ENCODE peak calls at places on chromosomes 1 and 21, in eight cellular contexts. One of them, this sample, is unnamed.
A peak's percentile ranks its signal among the peaks of the same experiment; 100 is the strongest.

GRCh38 chr1:17704176-17704575 is 51.0 kb upstream of the ACTL8 start:
- DNase-seq in prostate gland: no peak
- DNase-seq in epithelial cell of proximal tubule: no peak
- DNase-seq in glutamatergic neuron: no peak
- DNase-seq in progenitor cell of endocrine pancreas: no peak
- DNase-seq in colonic mucosa: no peak
- DNase-seq in AG10803: no peak
- DNase-seq in body of pancreas: no peak
- DNase-seq in this sample: no peak

GRCh38 chr1:218739426-218739825 is 394.3 kb downstream of the TGFB2 start:
- DNase-seq in body of pancreas: no peak
- DNase-seq in epithelial cell of proximal tubule: no peak
- DNase-seq in progenitor cell of endocrine pancreas: no peak
- DNase-seq in prostate gland: no peak
- DNase-seq in AG10803: peak; percentile 32
- DNase-seq in glutamatergic neuron: no peak
- DNase-seq in colonic mucosa: peak; percentile 38
- DNase-seq in this sample: no peak

GRCh38 chr1:36782085-36782484 is 252.2 kb downstream of the GRIK3 start:
- DNase-seq in progenitor cell of endocrine pancreas: no peak
- DNase-seq in AG10803: no peak
- DNase-seq in colonic mucosa: no peak
- DNase-seq in epithelial cell of proximal tubule: no peak
- DNase-seq in body of pancreas: no peak
- DNase-seq in glutamatergic neuron: no peak
- DNase-seq in prostate gland: no peak
- DNase-seq in this sample: no peak

GRCh38 chr1:26191739-26192138 is 1.3 kb downstream of the CATSPER4 start:
- DNase-seq in progenitor cell of endocrine pancreas: no peak
- DNase-seq in colonic mucosa: no peak
- DNase-seq in glutamatergic neuron: no peak
- DNase-seq in epithelial cell of proximal tubule: no peak
- DNase-seq in AG10803: no peak
- DNase-seq in body of pancreas: no peak
- DNase-seq in prostate gland: no peak
- DNase-seq in this sample: no peak

GRCh38 chr1:56501888-56502287 is 77.5 kb downstream of the PLPP3 start:
- DNase-seq in AG10803: no peak
- DNase-seq in epithelial cell of proximal tubule: no peak
- DNase-seq in prostate gland: no peak
- DNase-seq in glutamatergic neuron: no peak
- DNase-seq in body of pancreas: no peak
- DNase-seq in colonic mucosa: no peak
- DNase-seq in progenitor cell of endocrine pancreas: no peak
- DNase-seq in this sample: no peak

GRCh38 chr1:182905321-182905720 is 47.6 kb downstream of the SHCBP1L start:
- DNase-seq in body of pancreas: no peak
- DNase-seq in glutamatergic neuron: no peak
- DNase-seq in AG10803: no peak
- DNase-seq in epithelial cell of proximal tubule: no peak
- DNase-seq in prostate gland: no peak
- DNase-seq in colonic mucosa: no peak
- DNase-seq in progenitor cell of endocrine pancreas: no peak
- DNase-seq in this sample: no peak

GRCh38 chr1:169099561-169099960 is 6.9 kb upstream of the ATP1B1 start:
- DNase-seq in AG10803: no peak
- DNase-seq in epithelial cell of proximal tubule: no peak
- DNase-seq in prostate gland: no peak
- DNase-seq in glutamatergic neuron: no peak
- DNase-seq in colonic mucosa: peak; percentile 15
- DNase-seq in body of pancreas: no peak
- DNase-seq in progenitor cell of endocrine pancreas: no peak
- DNase-seq in this sample: no peak

GRCh38 chr1:46295306-46295705 is 8.1 kb downstream of the LRRC41 start:
- DNase-seq in epithelial cell of proximal tubule: no peak
- DNase-seq in prostate gland: no peak
- DNase-seq in progenitor cell of endocrine pancreas: no peak
- DNase-seq in glutamatergic neuron: no peak
- DNase-seq in body of pancreas: no peak
- DNase-seq in colonic mucosa: no peak
- DNase-seq in AG10803: no peak
- DNase-seq in this sample: no peak

GRCh38 chr1:109370712-109371270 is 26.9 kb downstream of the SORT1 start:
- DNase-seq in colonic mucosa: no peak
- DNase-seq in AG10803: peak; percentile 91
- DNase-seq in glutamatergic neuron: no peak
- DNase-seq in progenitor cell of endocrine pancreas: no peak
- DNase-seq in prostate gland: no peak
- DNase-seq in body of pancreas: no peak
- DNase-seq in epithelial cell of proximal tubule: peak; percentile 86
- DNase-seq in this sample: no peak

GRCh38 chr21:41229527-41230248 is 61.7 kb downstream of the BACE2 start:
- DNase-seq in progenitor cell of endocrine pancreas: no peak
- DNase-seq in epithelial cell of proximal tubule: no peak
- DNase-seq in prostate gland: no peak
- DNase-seq in body of pancreas: no peak
- DNase-seq in AG10803: no peak
- DNase-seq in glutamatergic neuron: no peak
- DNase-seq in colonic mucosa: no peak
- DNase-seq in this sample: no peak

GRCh38 chr1:25996966-25997758 is 701 bp downstream of the PAFAH2 start:
- DNase-seq in AG10803: peak; percentile 68
- DNase-seq in progenitor cell of endocrine pancreas: no peak
- DNase-seq in colonic mucosa: peak; percentile 62
- DNase-seq in prostate gland: no peak
- DNase-seq in body of pancreas: no peak
- DNase-seq in glutamatergic neuron: peak; percentile 33
- DNase-seq in epithelial cell of proximal tubule: peak; percentile 44
- DNase-seq in this sample: peak; percentile 76

GRCh38 chr1:116569776-116570357 is 959 bp downstream of the CD58 start:
- DNase-seq in body of pancreas: peak; percentile 56
- DNase-seq in epithelial cell of proximal tubule: no peak
- DNase-seq in prostate gland: peak; percentile 34
- DNase-seq in glutamatergic neuron: no peak
- DNase-seq in colonic mucosa: peak; percentile 89
- DNase-seq in AG10803: no peak
- DNase-seq in progenitor cell of endocrine pancreas: no peak
- DNase-seq in this sample: no peak

GRCh38 chr1:15189692-15190321 is 36.3 kb downstream of the TMEM51 start:
- DNase-seq in epithelial cell of proximal tubule: peak; percentile 60
- DNase-seq in prostate gland: no peak
- DNase-seq in colonic mucosa: peak; percentile 66
- DNase-seq in body of pancreas: no peak
- DNase-seq in progenitor cell of endocrine pancreas: no peak
- DNase-seq in AG10803: no peak
- DNase-seq in glutamatergic neuron: no peak
- DNase-seq in this sample: no peak

GRCh38 chr1:104238991-104239390 is 489.3 kb downstream of the AMY1C start:
- DNase-seq in AG10803: no peak
- DNase-seq in glutamatergic neuron: no peak
- DNase-seq in colonic mucosa: no peak
- DNase-seq in prostate gland: no peak
- DNase-seq in body of pancreas: no peak
- DNase-seq in epithelial cell of proximal tubule: no peak
- DNase-seq in progenitor cell of endocrine pancreas: no peak
- DNase-seq in this sample: no peak

GRCh38 chr1:94384485-94385353 is 33.5 kb upstream of the ABCD3 start:
- DNase-seq in progenitor cell of endocrine pancreas: no peak
- DNase-seq in prostate gland: no peak
- DNase-seq in epithelial cell of proximal tubule: peak; percentile 25
- DNase-seq in body of pancreas: peak; percentile 34
- DNase-seq in AG10803: no peak
- DNase-seq in glutamatergic neuron: no peak
- DNase-seq in colonic mucosa: peak; percentile 60
- DNase-seq in this sample: no peak

GRCh38 chr1:67883069-67883468 is 49.8 kb upstream of the GNG12 start:
- DNase-seq in colonic mucosa: no peak
- DNase-seq in body of pancreas: no peak
- DNase-seq in progenitor cell of endocrine pancreas: no peak
- DNase-seq in epithelial cell of proximal tubule: no peak
- DNase-seq in glutamatergic neuron: no peak
- DNase-seq in prostate gland: no peak
- DNase-seq in AG10803: peak; percentile 57
- DNase-seq in this sample: no peak

GRCh38 chr1:204127597-204128242 is 24.1 kb downstream of the ETNK2 start:
- DNase-seq in colonic mucosa: peak; percentile 60
- DNase-seq in progenitor cell of endocrine pancreas: peak; percentile 52
- DNase-seq in body of pancreas: peak; percentile 81
- DNase-seq in AG10803: peak; percentile 86
- DNase-seq in glutamatergic neuron: peak; percentile 79
- DNase-seq in epithelial cell of proximal tubule: no peak
- DNase-seq in prostate gland: peak; percentile 82
- DNase-seq in this sample: no peak

GRCh38 chr1:32925360-32926142 is 24.4 kb upstream of the TMEM54 start:
- DNase-seq in body of pancreas: no peak
- DNase-seq in progenitor cell of endocrine pancreas: no peak
- DNase-seq in AG10803: no peak
- DNase-seq in prostate gland: no peak
- DNase-seq in colonic mucosa: no peak
- DNase-seq in glutamatergic neuron: peak; percentile 28
- DNase-seq in epithelial cell of proximal tubule: no peak
- DNase-seq in this sample: no peak

GRCh38 chr1:225470691-225471452 is 43.0 kb upstream of the LBR start:
- DNase-seq in epithelial cell of proximal tubule: no peak
- DNase-seq in body of pancreas: peak; percentile 9
- DNase-seq in colonic mucosa: no peak
- DNase-seq in progenitor cell of endocrine pancreas: no peak
- DNase-seq in prostate gland: no peak
- DNase-seq in glutamatergic neuron: no peak
- DNase-seq in AG10803: no peak
- DNase-seq in this sample: peak; percentile 17

GRCh38 chr1:61254629-61255323 is 172.4 kb downstream of the NFIA start:
- DNase-seq in glutamatergic neuron: no peak
- DNase-seq in AG10803: peak; percentile 46
- DNase-seq in prostate gland: peak; percentile 16
- DNase-seq in epithelial cell of proximal tubule: no peak
- DNase-seq in body of pancreas: peak; percentile 45
- DNase-seq in colonic mucosa: peak; percentile 38
- DNase-seq in progenitor cell of endocrine pancreas: no peak
- DNase-seq in this sample: no peak

GRCh38 chr21:26843912-26844257 is 1.3 kb downstream of the ADAMTS1 start:
- DNase-seq in AG10803: peak; percentile 64
- DNase-seq in body of pancreas: no peak
- DNase-seq in colonic mucosa: no peak
- DNase-seq in progenitor cell of endocrine pancreas: peak; percentile 12
- DNase-seq in epithelial cell of proximal tubule: no peak
- DNase-seq in prostate gland: no peak
- DNase-seq in glutamatergic neuron: no peak
- DNase-seq in this sample: no peak

GRCh38 chr1:7207875-7208646 is 422.8 kb downstream of the CAMTA1 start:
- DNase-seq in progenitor cell of endocrine pancreas: peak; percentile 56
- DNase-seq in glutamatergic neuron: peak; percentile 85
- DNase-seq in AG10803: peak; percentile 54
- DNase-seq in body of pancreas: peak; percentile 37
- DNase-seq in epithelial cell of proximal tubule: peak; percentile 26
- DNase-seq in prostate gland: no peak
- DNase-seq in colonic mucosa: peak; percentile 45
- DNase-seq in this sample: no peak

GRCh38 chr1:169201084-169201619 is 94.7 kb downstream of the ATP1B1 start:
- DNase-seq in epithelial cell of proximal tubule: no peak
- DNase-seq in prostate gland: no peak
- DNase-seq in glutamatergic neuron: no peak
- DNase-seq in colonic mucosa: no peak
- DNase-seq in body of pancreas: no peak
- DNase-seq in progenitor cell of endocrine pancreas: no peak
- DNase-seq in AG10803: peak; percentile 69
- DNase-seq in this sample: no peak

GRCh38 chr21:34522284-34522683 is 10.3 kb upstream of the KCNE1 start:
- DNase-seq in AG10803: no peak
- DNase-seq in progenitor cell of endocrine pancreas: no peak
- DNase-seq in body of pancreas: no peak
- DNase-seq in prostate gland: no peak
- DNase-seq in colonic mucosa: peak; percentile 82
- DNase-seq in glutamatergic neuron: no peak
- DNase-seq in epithelial cell of proximal tubule: no peak
- DNase-seq in this sample: peak; percentile 60

GRCh38 chr21:25170681-25171080 is 436.6 kb downstream of the MRPL39 start:
- DNase-seq in progenitor cell of endocrine pancreas: no peak
- DNase-seq in body of pancreas: no peak
- DNase-seq in AG10803: peak; percentile 3
- DNase-seq in colonic mucosa: no peak
- DNase-seq in epithelial cell of proximal tubule: no peak
- DNase-seq in prostate gland: no peak
- DNase-seq in glutamatergic neuron: no peak
- DNase-seq in this sample: no peak

GRCh38 chr1:13748610-13749505 is 48.9 kb downstream of the PRDM2 start:
- DNase-seq in AG10803: peak; percentile 96
- DNase-seq in glutamatergic neuron: peak; percentile 97
- DNase-seq in body of pancreas: peak; percentile 96
- DNase-seq in epithelial cell of proximal tubule: peak; percentile 32
- DNase-seq in progenitor cell of endocrine pancreas: peak; percentile 90
- DNase-seq in prostate gland: peak; percentile 98
- DNase-seq in colonic mucosa: peak; percentile 98
- DNase-seq in this sample: peak; percentile 97
- TF ChIP-seq CTCF in AG10803: no peak
- TF ChIP-seq CTCF in glutamatergic neuron: no peak
- TF ChIP-seq CTCF in body of pancreas: peak; percentile 41
- TF ChIP-seq CTCF in epithelial cell of proximal tubule: no peak
- TF ChIP-seq CTCF in progenitor cell of endocrine pancreas: peak; percentile 36
- TF ChIP-seq CTCF in prostate gland: no peak
- TF ChIP-seq CTCF in colonic mucosa: no peak
- TF ChIP-seq CTCF in this sample: no peak

DNA sequence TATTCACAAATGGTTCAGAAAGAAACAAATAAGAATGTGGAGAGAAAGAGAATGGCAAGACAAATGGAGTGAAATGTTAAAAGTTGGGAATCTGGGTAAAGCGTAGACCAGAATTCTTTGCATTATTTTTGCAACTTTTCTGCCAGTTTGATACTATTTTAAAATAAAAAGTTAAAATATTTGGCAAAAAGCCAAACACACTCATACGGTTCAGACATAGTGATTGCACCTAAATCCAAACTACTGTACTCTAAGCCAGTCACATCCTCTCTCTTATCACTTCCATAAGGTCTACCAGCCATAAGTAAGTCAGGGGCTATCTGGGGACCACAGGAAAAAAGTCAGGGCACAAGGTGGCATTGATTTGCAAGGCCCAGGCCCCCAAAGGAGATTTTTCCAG is 14.4 kb downstream of the STUM start:
- DNase-seq in epithelial cell of proximal tubule: no peak
- DNase-seq in AG10803: no peak
- DNase-seq in glutamatergic neuron: no peak
- DNase-seq in body of pancreas: no peak
- DNase-seq in progenitor cell of endocrine pancreas: no peak
- DNase-seq in colonic mucosa: no peak
- DNase-seq in prostate gland: no peak
- DNase-seq in this sample: no peak
- TF ChIP-seq CTCF in epithelial cell of proximal tubule: no peak
- TF ChIP-seq CTCF in AG10803: no peak
- TF ChIP-seq CTCF in glutamatergic neuron: no peak
- TF ChIP-seq CTCF in body of pancreas: no peak
- TF ChIP-seq CTCF in progenitor cell of endocrine pancreas: no peak
- TF ChIP-seq CTCF in colonic mucosa: no peak
- TF ChIP-seq CTCF in prostate gland: no peak
- TF ChIP-seq CTCF in this sample: no peak

GRCh38 chr1:79069828-79070227 is 63.3 kb upstream of the ADGRL4 start:
- DNase-seq in glutamatergic neuron: no peak
- DNase-seq in colonic mucosa: no peak
- DNase-seq in prostate gland: no peak
- DNase-seq in progenitor cell of endocrine pancreas: no peak
- DNase-seq in body of pancreas: no peak
- DNase-seq in AG10803: no peak
- DNase-seq in epithelial cell of proximal tubule: no peak
- DNase-seq in this sample: no peak
- TF ChIP-seq CTCF in glutamatergic neuron: peak; percentile 69
- TF ChIP-seq CTCF in colonic mucosa: no peak
- TF ChIP-seq CTCF in prostate gland: no peak
- TF ChIP-seq CTCF in progenitor cell of endocrine pancreas: peak; percentile 30
- TF ChIP-seq CTCF in body of pancreas: no peak
- TF ChIP-seq CTCF in AG10803: no peak
- TF ChIP-seq CTCF in epithelial cell of proximal tubule: no peak
- TF ChIP-seq CTCF in this sample: no peak

GRCh38 chr1:154906621-154907081 is 29.9 kb downstream of the PMVK start:
- DNase-seq in body of pancreas: no peak
- DNase-seq in progenitor cell of endocrine pancreas: no peak
- DNase-seq in AG10803: peak; percentile 12
- DNase-seq in glutamatergic neuron: no peak
- DNase-seq in colonic mucosa: peak; percentile 23
- DNase-seq in prostate gland: no peak
- DNase-seq in epithelial cell of proximal tubule: no peak
- DNase-seq in this sample: no peak
- TF ChIP-seq CTCF in body of pancreas: peak; percentile 58
- TF ChIP-seq CTCF in progenitor cell of endocrine pancreas: no peak
- TF ChIP-seq CTCF in AG10803: peak; percentile 50
- TF ChIP-seq CTCF in glutamatergic neuron: no peak
- TF ChIP-seq CTCF in colonic mucosa: peak; percentile 52
- TF ChIP-seq CTCF in prostate gland: no peak
- TF ChIP-seq CTCF in epithelial cell of proximal tubule: peak; percentile 51
- TF ChIP-seq CTCF in this sample: no peak